ENCODE peak calls at places on chromosomes 13 and 19, in five cellular contexts. T is cardiac septum, N is NCI-H2081, W is WERI-Rb-1, Y is B cell. A is an unnamed sample.

GRCh38 chr13:73715114-73715909 is 418.9 kb downstream of the KLF12 start:
- DNase-seq in T (no peak), N (no peak), W (no peak), Y (no peak), A (no peak)

GRCh38 chr13:101779147-101779546 is 326.7 kb downstream of the ITGBL1 start:
- DNase-seq in T (no peak), N (no peak), W (no peak), Y (no peak), A (no peak)

GRCh38 chr19:6061420-6062130 is 48.7 kb downstream of the RFX2 start:
- DNase-seq in T (no peak), N (no peak), W (no peak), Y (no peak), A (no peak)

GRCh38 chr19:16368385-16369305 is 44.0 kb downstream of the KLF2 start:
- DNase-seq in T (no peak), N (no peak), W (no peak), Y (no peak), A (no peak)

GRCh38 chr13:94433055-94433947 is 46.2 kb downstream of the DCT start:
- DNase-seq in T (no peak), N (peak; percentile 51), W (peak; percentile 99), Y (no peak), A (no peak)

GRCh38 chr13:38024431-38024830 is 154.9 kb upstream of the TRPC4 start:
- DNase-seq in T (no peak), N (no peak), W (no peak), Y (no peak), A (no peak)

GRCh38 chr13:80070024-80070703 is 270.8 kb downstream of the SPRY2 start:
- DNase-seq in T (no peak), N (no peak), W (no peak), Y (no peak), A (no peak)

GRCh38 chr19:37905936-37906867 is at the start of gene WDR87:
- DNase-seq in T (no peak), N (peak; percentile 79), W (peak; percentile 82), Y (peak; percentile 69), A (peak; percentile 77)

GRCh38 chr13:100347941-100348340 is 240.6 kb downstream of the GGACT start:
- DNase-seq in T (no peak), N (peak; percentile 65), W (no peak), Y (no peak), A (no peak)

GRCh38 chr13:70829748-70830147 is 721.5 kb upstream of the KLHL1 start:
- DNase-seq in T (no peak), N (no peak), W (no peak), Y (no peak), A (no peak)

GRCh38 chr19:7149956-7150705 is 80.6 kb downstream of the ZNF557 start:
- DNase-seq in T (no peak), N (no peak), W (no peak), Y (no peak), A (no peak)

GRCh38 chr13:73893833-73894232 is 240.4 kb downstream of the KLF12 start:
- DNase-seq in T (no peak), N (no peak), W (no peak), Y (no peak), A (no peak)

GRCh38 chr19:53553865-53554791 is 16.2 kb downstream of the ZNF331 start:
- DNase-seq in T (peak; percentile 91), N (no peak), W (peak; percentile 79), Y (peak; percentile 82), A (no peak)

GRCh38 chr13:66759919-66760318 is 470.2 kb downstream of the PCDH9 start:
- DNase-seq in T (no peak), N (no peak), W (no peak), Y (no peak), A (no peak)

GRCh38 chr13:64158910-64159309 is 2743.3 kb upstream of the PCDH20 start:
- DNase-seq in T (no peak), N (no peak), W (no peak), Y (no peak), A (no peak)

GRCh38 chr19:54928299-54928698 is 19.0 kb downstream of the NLRP7 start:
- DNase-seq in T (no peak), N (no peak), W (no peak), Y (no peak), A (no peak)

GRCh38 chr19:9709305-9709704 is 34.4 kb upstream of the ZNF562 start:
- DNase-seq in T (no peak), N (no peak), W (no peak), Y (no peak), A (no peak)

GRCh38 chr13:27353166-27353583 is 71.2 kb upstream of the GTF3A start:
- DNase-seq in T (no peak), N (no peak), W (no peak), Y (no peak), A (no peak)

GRCh38 chr19:3478409-3479176 is 1.7 kb downstream of the SMIM24 start:
- DNase-seq in T (no peak), N (no peak), W (no peak), Y (no peak), A (no peak)

GRCh38 chr19:15379996-15380647 is 535 bp upstream of the AKAP8 start:
- DNase-seq in T (no peak), N (peak; percentile 41), W (peak; percentile 89), Y (no peak), A (peak; percentile 54)

GRCh38 chr19:4206818-4207484 is 22.4 kb upstream of the EBI3 start:
- DNase-seq in T (no peak), N (no peak), W (peak; percentile 63), Y (no peak), A (peak; percentile 16)

GRCh38 chr13:88339271-88339741 is 668.1 kb downstream of the SLITRK5 start:
- DNase-seq in T (no peak), N (no peak), W (peak; percentile 89), Y (no peak), A (no peak)

GRCh38 chr13:109671919-109672318 is 114.5 kb downstream of the IRS2 start:
- DNase-seq in T (no peak), N (no peak), W (no peak), Y (no peak), A (no peak)

GRCh38 chr19:2289714-2290435 is 7.9 kb upstream of the PEAK3 start:
- DNase-seq in T (peak; percentile 88), N (no peak), W (no peak), Y (peak; percentile 94), A (no peak)

GRCh38 chr13:49636705-49637104 is 8.4 kb downstream of the ARL11 start:
- DNase-seq in T (no peak), N (no peak), W (no peak), Y (no peak), A (no peak)

GRCh38 chr13:26719356-26719945 is 41.1 kb downstream of the GPR12 start:
- DNase-seq in T (no peak), N (peak; percentile 83), W (peak; percentile 81), Y (no peak), A (no peak)

GRCh38 chr13:48500652-48501197 is 32.2 kb downstream of the RCBTB2 start:
- DNase-seq in T (no peak), N (peak; percentile 12), W (no peak), Y (no peak), A (no peak)

GRCh38 chr13:51659276-51660127 is 75.2 kb downstream of the WDFY2 start:
- DNase-seq in T (no peak), N (no peak), W (no peak), Y (no peak), A (no peak)